ENCODE peak calls at places on chromosomes 13 and 19, in five cellular contexts. H, L, V, R and G are unnamed samples.

GRCh38 chr13:90979059-90979458 is 368.4 kb upstream of the MIR17HG start:
- DNase-seq in H (no peak), L (no peak), V (no peak), R (no peak), G (no peak)

GRCh38 chr13:74586839-74587238 is 452.6 kb upstream of the KLF12 start:
- DNase-seq in H (no peak), L (no peak), V (no peak), R (no peak), G (no peak)

GRCh38 chr19:56125806-56126590 is 4.9 kb upstream of the ZNF787 start:
- DNase-seq in H (no peak), L (no peak), V (no peak), R (no peak), G (no peak)

GRCh38 chr13:39811696-39812095 is 156.2 kb downstream of the COG6 start:
- DNase-seq in H (no peak), L (no peak), V (no peak), R (no peak), G (no peak)

GRCh38 chr13:65656740-65657329 is 1573.3 kb downstream of the PCDH9 start:
- DNase-seq in H (no peak), L (no peak), V (no peak), R (no peak), G (no peak)

GRCh38 chr19:12751635-12752034 is at the start of gene BEST2:
- DNase-seq in H (no peak), L (no peak), V (no peak), R (no peak), G (no peak)

GRCh38 chr13:24147570-24147963 is 13.0 kb upstream of the SPATA13 start:
- DNase-seq in H (no peak), L (no peak), V (no peak), R (no peak), G (no peak)

GRCh38 chr19:41889896-41890295 is 6.9 kb downstream of the ARHGEF1 start:
- DNase-seq in H (no peak), L (no peak), V (no peak), R (no peak), G (no peak)

GRCh38 chr19:23882493-23882892 is 32.2 kb upstream of the ZNF726 start:
- DNase-seq in H (no peak), L (no peak), V (no peak), R (no peak), G (no peak)

GRCh38 chr19:17616961-17617806 is 61.7 kb downstream of the COLGALT1 start:
- DNase-seq in H (no peak), L (no peak), V (no peak), R (no peak), G (no peak)

GRCh38 chr19:4436231-4436630 is 21.4 kb downstream of the UBXN6 start:
- DNase-seq in H (no peak), L (no peak), V (no peak), R (no peak), G (no peak)

GRCh38 chr13:105410602-105411001 is 1124.9 kb downstream of the EFNB2 start:
- DNase-seq in H (peak), L (no peak), V (no peak), R (peak), G (peak)

GRCh38 chr13:89746554-89746953 is 1600.9 kb upstream of the MIR17HG start:
- DNase-seq in H (no peak), L (no peak), V (no peak), R (no peak), G (no peak)